ENCODE peak calls at places on chromosomes 6 and 20, in ten cellular contexts. H is PC-3, A is HepG2, O is neuronal stem cell, L is PC-9, G is H9, V is fibroblast of lung, E is neural progenitor cell, B is IMR-90, J is GM23338. Z is an unnamed sample.

GRCh38 chr20:60100780-60101179 is 142.6 kb downstream of the CDH26 start:
- DNase-seq in G (no peak), B (no peak), A (no peak), H (no peak), O (no peak), V (no peak), E (no peak), J (no peak), L (no peak), Z (no peak)

GRCh38 chr6:53382421-53382820 is 33.7 kb upstream of the ELOVL5 start:
- DNase-seq in J (no peak), A (no peak), V (no peak), L (no peak), G (no peak), B (no peak), O (no peak), E (no peak), H (no peak), Z (no peak)

GRCh38 chr6:109523478-109523877 is 40.5 kb upstream of the ZBTB24 start:
- DNase-seq in G (no peak), V (peak), H (peak), A (no peak), E (no peak), O (no peak), L (no peak), B (peak), J (no peak), Z (peak)

GRCh38 chr20:61719691-61720347 is 345.9 kb downstream of the TAF4 start:
- DNase-seq in V (peak), B (no peak), L (no peak), J (peak), E (peak), A (no peak), O (no peak), H (no peak), G (no peak), Z (no peak)

GRCh38 chr20:52105045-52105572 is 86.5 kb downstream of the ZFP64 start:
- DNase-seq in E (peak), V (peak), O (peak), B (peak), G (peak), L (peak), H (no peak), A (no peak), J (peak), Z (peak)

GRCh38 chr20:34143951-34144350 is 31.9 kb upstream of the EIF2S2 start:
- DNase-seq in A (peak), J (no peak), E (no peak), G (no peak), V (peak), B (peak), H (no peak), O (no peak), L (no peak), Z (peak)

GRCh38 chr20:4320284-4320683 is 304.9 kb upstream of the RNF24 start:
- DNase-seq in H (no peak), G (no peak), B (no peak), A (no peak), L (no peak), J (no peak), E (no peak), V (no peak), O (no peak), Z (no peak)

GRCh38 chr20:61119263-61119662 is 132.8 kb upstream of the CDH4 start:
- DNase-seq in L (no peak), E (no peak), V (no peak), A (no peak), H (no peak), G (no peak), J (no peak), O (no peak), B (no peak), Z (no peak)

GRCh38 chr6:122726649-122727048 is 52.9 kb upstream of the FABP7 start:
- DNase-seq in B (peak), H (peak), V (no peak), E (peak), J (peak), A (peak), G (peak), O (no peak), L (peak), Z (no peak)

GRCh38 chr20:63181226-63181625 is 34.7 kb downstream of the YTHDF1 start:
- DNase-seq in J (no peak), G (no peak), E (no peak), L (no peak), B (no peak), H (no peak), V (no peak), O (no peak), A (no peak), Z (no peak)

GRCh38 chr6:92114091-92114490 is 1305.3 kb downstream of the EPHA7 start:
- DNase-seq in O (no peak), B (no peak), E (no peak), V (no peak), A (no peak), H (no peak), G (no peak), J (no peak), L (no peak), Z (no peak)

GRCh38 chr20:31841928-31842327 is 3.5 kb downstream of the FOXS1 start:
- DNase-seq in V (peak), H (peak), L (peak), J (no peak), B (peak), E (no peak), G (no peak), O (no peak), A (peak), Z (peak)
- H3K4me2 ChIP-seq in V (peak), H (peak), L (no peak), J (peak), B (peak), E (no peak), G (no peak), O (no peak), A (no peak), Z (peak)

DNA sequence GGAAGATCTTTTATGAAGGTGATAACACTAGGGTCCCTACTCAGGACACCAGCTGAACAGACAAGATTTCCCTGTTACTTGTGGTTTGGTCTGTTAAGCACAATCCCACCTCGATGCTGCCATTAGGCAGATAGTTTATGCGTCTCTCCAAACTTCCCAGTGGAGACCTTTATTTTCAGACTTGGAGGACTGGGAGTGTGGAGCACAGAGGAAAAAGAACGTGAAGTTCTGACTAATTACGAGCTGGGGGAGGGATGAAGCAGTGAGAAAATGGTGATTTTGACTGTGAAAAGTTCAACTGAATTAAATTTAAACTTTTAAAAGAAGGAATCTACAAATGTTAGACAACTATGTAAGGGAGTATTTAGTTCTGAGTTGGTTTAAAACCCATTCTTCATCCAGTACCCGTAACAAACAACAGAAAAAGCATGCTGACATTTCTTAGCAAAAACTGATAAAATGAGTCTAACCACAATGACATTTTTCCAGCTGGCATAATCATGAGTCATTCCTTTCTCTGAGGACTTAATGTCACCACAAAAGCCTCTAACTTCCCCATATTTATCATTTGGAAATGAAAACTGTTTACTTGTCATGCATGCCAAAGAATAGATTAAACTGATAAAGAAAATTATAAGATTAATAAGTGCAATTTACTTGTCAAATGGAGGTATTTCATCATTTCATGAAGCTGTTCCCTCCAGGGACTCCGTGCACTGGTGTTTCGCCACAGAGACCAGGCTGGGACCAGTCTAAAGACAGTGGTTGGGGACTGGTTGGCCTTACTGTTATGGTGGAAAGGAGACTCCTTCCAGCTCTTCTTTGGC is 113.3 kb upstream of the SSTR4 start:
- DNase-seq in E (no peak), J (no peak), G (no peak), B (peak), L (peak), V (peak), A (no peak), O (no peak), H (peak), Z (peak)
- H3K27ac ChIP-seq in E (no peak), J (no peak), G (no peak), B (no peak), L (peak), V (no peak), A (no peak), O (no peak), H (peak), Z (no peak)

DNA sequence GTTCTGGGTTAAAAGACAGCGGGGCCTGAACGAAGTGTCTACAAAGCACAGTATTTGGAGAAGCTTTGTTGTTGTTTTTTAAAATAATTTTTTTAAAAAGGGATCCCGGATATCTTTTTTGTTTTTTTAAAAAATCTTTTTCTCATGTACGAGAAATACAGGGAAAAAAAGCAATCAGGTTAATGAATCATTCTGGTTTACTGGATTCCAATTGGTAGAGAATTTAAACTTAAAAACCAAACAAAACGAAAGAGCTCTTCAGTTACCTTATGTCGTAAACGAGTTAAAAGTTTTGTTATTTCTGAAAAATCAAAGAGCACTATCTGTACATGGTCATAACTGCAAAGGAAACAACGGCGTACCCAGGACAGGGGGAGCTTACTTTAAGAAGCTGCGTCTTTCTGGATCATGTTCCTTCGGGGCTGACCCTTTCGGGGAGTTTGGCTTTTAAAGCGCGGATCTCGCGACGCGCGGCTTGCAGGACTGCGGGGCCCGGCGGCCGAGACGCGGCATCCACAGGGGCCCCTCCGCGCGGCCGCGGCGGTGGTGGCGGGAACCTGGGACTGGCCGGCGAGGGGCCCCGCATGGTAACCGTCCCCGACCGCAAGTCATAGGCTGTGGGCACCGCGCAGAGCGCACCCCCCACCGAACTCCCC is 927 bp downstream of the IL20RA start:
- DNase-seq in B (peak), A (no peak), V (peak), E (peak), H (peak), O (peak), L (peak), G (peak), J (peak), Z (peak)
- H3K4me2 ChIP-seq in B (peak), A (peak), V (peak), E (peak), H (peak), O (peak), L (peak), G (peak), J (peak), Z (peak)

DNA sequence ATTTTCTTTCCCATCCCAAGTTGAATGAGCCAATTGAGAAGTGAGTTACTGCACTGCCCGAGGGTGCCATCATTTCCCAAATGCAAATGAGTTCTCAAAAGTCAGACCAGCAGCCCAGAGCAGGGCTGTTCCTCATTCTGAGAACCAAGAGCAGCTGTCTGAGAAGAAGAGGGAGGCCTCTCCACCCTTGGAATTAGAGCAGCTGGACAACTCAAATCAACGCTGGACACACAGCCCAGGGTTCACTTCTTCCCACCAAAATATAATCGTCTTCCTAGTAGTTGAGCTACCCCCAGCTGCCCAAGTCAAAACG is 4.6 kb upstream of the PREX1 start:
- DNase-seq in J (no peak), O (no peak), G (no peak), A (no peak), B (no peak), L (no peak), H (no peak), V (no peak), E (no peak), Z (no peak)
- H3K27ac ChIP-seq in J (no peak), O (no peak), G (no peak), A (no peak), B (no peak), L (peak), H (no peak), V (no peak), E (no peak), Z (no peak)

DNA sequence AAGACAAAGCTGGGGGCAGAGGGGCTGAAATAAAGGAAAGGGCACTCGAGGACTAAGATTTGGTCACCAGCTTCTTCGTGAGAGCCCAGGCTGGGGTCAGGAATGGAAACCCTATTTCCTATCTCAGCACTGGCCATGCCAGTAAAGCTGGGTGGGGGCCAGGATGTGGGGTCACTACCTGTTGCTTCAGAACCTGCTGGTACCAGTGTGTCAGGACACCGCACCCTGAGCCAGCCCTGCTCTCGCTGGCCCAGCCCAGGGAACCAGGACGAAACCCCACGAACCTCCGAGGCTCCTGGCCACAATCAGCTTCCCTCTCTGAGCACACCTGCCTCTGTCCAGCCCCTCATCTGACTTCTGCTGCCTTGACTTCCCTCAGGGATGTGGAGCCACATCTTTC is 2.1 kb downstream of the CDSN start:
- DNase-seq in J (no peak), B (no peak), A (no peak), H (no peak), O (no peak), G (no peak), E (no peak), V (no peak), L (no peak), Z (no peak)
- H3K4me2 ChIP-seq in J (no peak), B (no peak), A (no peak), H (no peak), O (no peak), G (no peak), E (no peak), V (no peak), L (no peak), Z (no peak)

GRCh38 chr6:90370493-90370959 is 73.9 kb upstream of the BACH2 start:
- DNase-seq in V (peak), E (no peak), A (no peak), O (no peak), J (no peak), H (peak), L (no peak), B (peak), G (no peak), Z (no peak)
- H3K27ac ChIP-seq in V (no peak), E (no peak), A (no peak), O (no peak), J (no peak), H (no peak), L (no peak), B (no peak), G (no peak), Z (no peak)

DNA sequence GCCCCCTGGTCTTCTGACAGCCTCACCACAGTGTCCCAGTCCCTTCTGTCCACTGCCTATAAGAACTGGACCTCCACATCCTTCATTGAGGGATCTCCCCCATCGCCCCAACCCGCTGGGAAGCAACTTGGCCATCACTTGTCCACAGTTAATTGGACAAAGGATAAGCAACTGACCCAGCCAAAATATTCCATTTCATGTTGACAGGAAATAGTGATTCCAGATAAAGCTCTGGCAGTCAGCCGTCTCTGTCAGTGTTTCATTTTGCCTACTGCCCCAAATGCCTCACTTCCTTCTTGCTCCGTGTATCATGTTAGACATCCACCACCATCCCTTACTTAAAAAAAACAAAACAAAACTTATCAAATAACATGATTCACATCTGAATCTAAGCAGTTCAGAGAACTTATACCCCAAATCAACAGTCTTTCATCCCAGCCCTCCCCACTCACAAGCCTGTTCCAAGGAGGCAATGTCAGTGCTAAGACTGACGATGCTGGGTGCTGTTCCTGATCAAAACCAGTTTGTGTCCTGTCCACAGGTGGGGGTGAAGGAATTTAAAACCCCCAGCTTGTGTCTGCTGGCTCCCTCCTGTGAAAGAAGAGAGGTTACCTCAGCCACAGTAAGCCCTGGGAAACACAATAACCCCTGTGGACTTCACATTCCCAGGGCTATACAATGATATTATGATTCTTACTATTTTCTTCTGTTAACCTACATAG is 162.5 kb downstream of the WDR27 start:
- DNase-seq in H (no peak), G (no peak), L (no peak), V (peak), O (no peak), E (no peak), J (no peak), A (no peak), B (peak), Z (peak)
- H3K4me2 ChIP-seq in H (no peak), G (no peak), L (no peak), V (no peak), O (no peak), E (no peak), J (no peak), A (no peak), B (peak), Z (peak)

GRCh38 chr20:18645196-18645745 is 57.4 kb downstream of the DTD1 start:
- DNase-seq in B (no peak), L (no peak), V (no peak), O (no peak), E (no peak), J (peak), A (no peak), H (no peak), G (no peak), Z (no peak)

GRCh38 chr20:18638768-18639167 is 50.9 kb downstream of the DTD1 start:
- DNase-seq in B (peak), V (peak), G (no peak), E (no peak), A (no peak), J (no peak), H (no peak), L (no peak), O (no peak), Z (no peak)

GRCh38 chr20:18637296-18637695 is 49.4 kb downstream of the DTD1 start:
- DNase-seq in L (no peak), B (no peak), J (no peak), O (no peak), E (no peak), G (no peak), H (no peak), V (no peak), A (no peak), Z (no peak)

GRCh38 chr20:18634501-18634900 is 46.6 kb downstream of the DTD1 start:
- DNase-seq in A (no peak), V (no peak), G (no peak), H (no peak), E (no peak), L (no peak), B (no peak), J (no peak), O (no peak), Z (no peak)

GRCh38 chr20:18639501-18639979 is 51.7 kb downstream of the DTD1 start:
- DNase-seq in A (no peak), L (no peak), O (no peak), V (no peak), E (no peak), G (no peak), J (no peak), H (no peak), B (no peak), Z (no peak)
- H3K27ac ChIP-seq in A (no peak), L (no peak), O (no peak), V (no peak), E (no peak), G (no peak), J (no peak), H (no peak), B (no peak), Z (no peak)